ENCODE peak calls at places on chromosomes 4 and X, in nine cellular contexts. One of them, this sample, is unnamed.

GRCh38 chr4:38050560-38051350 is 90.6 kb downstream of the PTTG2 start:
- DNase-seq in HCT116: no peak
- DNase-seq in upper lobe of left lung: no peak
- DNase-seq in mucosa of descending colon: no peak
- DNase-seq in transverse colon: no peak
- DNase-seq in fibroblast of pulmonary artery: peak
- DNase-seq in tibial artery: no peak
- DNase-seq in right atrium auricular region: no peak
- DNase-seq in IMR-90: peak
- DNase-seq in this sample: no peak

GRCh38 chr4:107736924-107737448 is 17.0 kb upstream of the PAPSS1 start:
- DNase-seq in HCT116: peak
- DNase-seq in upper lobe of left lung: no peak
- DNase-seq in mucosa of descending colon: peak
- DNase-seq in transverse colon: peak
- DNase-seq in fibroblast of pulmonary artery: peak
- DNase-seq in tibial artery: no peak
- DNase-seq in right atrium auricular region: no peak
- DNase-seq in IMR-90: peak
- DNase-seq in this sample: peak

GRCh38 chr4:156377036-156377700 is 423.5 kb upstream of the CTSO start:
- DNase-seq in HCT116: no peak
- DNase-seq in upper lobe of left lung: no peak
- DNase-seq in mucosa of descending colon: no peak
- DNase-seq in transverse colon: no peak
- DNase-seq in fibroblast of pulmonary artery: peak
- DNase-seq in tibial artery: no peak
- DNase-seq in right atrium auricular region: no peak
- DNase-seq in IMR-90: peak
- DNase-seq in this sample: no peak

GRCh38 chr4:162117051-162117450 is 46.7 kb downstream of the FSTL5 start:
- DNase-seq in HCT116: no peak
- DNase-seq in upper lobe of left lung: no peak
- DNase-seq in mucosa of descending colon: no peak
- DNase-seq in transverse colon: no peak
- DNase-seq in fibroblast of pulmonary artery: no peak
- DNase-seq in tibial artery: no peak
- DNase-seq in right atrium auricular region: no peak
- DNase-seq in IMR-90: no peak
- DNase-seq in this sample: no peak

GRCh38 chrX:36562986-36563385 is 445.2 kb upstream of the FAM47C start:
- DNase-seq in HCT116: no peak
- DNase-seq in upper lobe of left lung: no peak
- DNase-seq in mucosa of descending colon: no peak
- DNase-seq in transverse colon: no peak
- DNase-seq in fibroblast of pulmonary artery: no peak
- DNase-seq in tibial artery: no peak
- DNase-seq in right atrium auricular region: no peak
- DNase-seq in IMR-90: no peak
- DNase-seq in this sample: no peak

GRCh38 chr4:26081795-26082498 is 167.9 kb downstream of the SMIM20 start:
- DNase-seq in HCT116: peak
- DNase-seq in upper lobe of left lung: no peak
- DNase-seq in mucosa of descending colon: peak
- DNase-seq in transverse colon: no peak
- DNase-seq in fibroblast of pulmonary artery: peak
- DNase-seq in tibial artery: no peak
- DNase-seq in right atrium auricular region: no peak
- DNase-seq in IMR-90: peak
- DNase-seq in this sample: no peak

GRCh38 chrX:134537179-134537945 is 77.4 kb downstream of the HPRT1 start:
- DNase-seq in HCT116: peak
- DNase-seq in upper lobe of left lung: no peak
- DNase-seq in mucosa of descending colon: peak
- DNase-seq in transverse colon: peak
- DNase-seq in fibroblast of pulmonary artery: peak
- DNase-seq in tibial artery: no peak
- DNase-seq in right atrium auricular region: no peak
- DNase-seq in IMR-90: peak
- DNase-seq in this sample: no peak

GRCh38 chrX:125306335-125306866 is 13.3 kb upstream of the TEX13C start:
- DNase-seq in HCT116: no peak
- DNase-seq in upper lobe of left lung: no peak
- DNase-seq in mucosa of descending colon: no peak
- DNase-seq in transverse colon: no peak
- DNase-seq in fibroblast of pulmonary artery: no peak
- DNase-seq in tibial artery: no peak
- DNase-seq in right atrium auricular region: no peak
- DNase-seq in IMR-90: no peak
- DNase-seq in this sample: no peak

GRCh38 chr4:108113229-108113628 is 55.5 kb downstream of the LEF1 start:
- DNase-seq in HCT116: no peak
- DNase-seq in upper lobe of left lung: no peak
- DNase-seq in mucosa of descending colon: no peak
- DNase-seq in transverse colon: no peak
- DNase-seq in fibroblast of pulmonary artery: no peak
- DNase-seq in tibial artery: no peak
- DNase-seq in right atrium auricular region: no peak
- DNase-seq in IMR-90: no peak
- DNase-seq in this sample: no peak

GRCh38 chrX:121858867-121859647 is 811.6 kb downstream of the GLUD2 start:
- DNase-seq in HCT116: no peak
- DNase-seq in upper lobe of left lung: no peak
- DNase-seq in mucosa of descending colon: no peak
- DNase-seq in transverse colon: no peak
- DNase-seq in fibroblast of pulmonary artery: no peak
- DNase-seq in tibial artery: no peak
- DNase-seq in right atrium auricular region: no peak
- DNase-seq in IMR-90: no peak
- DNase-seq in this sample: no peak

GRCh38 chr4:36046026-36046425 is 198.3 kb downstream of the ARAP2 start:
- DNase-seq in HCT116: no peak
- DNase-seq in upper lobe of left lung: no peak
- DNase-seq in mucosa of descending colon: no peak
- DNase-seq in transverse colon: no peak
- DNase-seq in fibroblast of pulmonary artery: no peak
- DNase-seq in tibial artery: no peak
- DNase-seq in right atrium auricular region: no peak
- DNase-seq in IMR-90: no peak
- DNase-seq in this sample: no peak

GRCh38 chrX:123188081-123188480 is 4.0 kb downstream of the GRIA3 start:
- DNase-seq in HCT116: no peak
- DNase-seq in upper lobe of left lung: no peak
- DNase-seq in mucosa of descending colon: no peak
- DNase-seq in transverse colon: no peak
- DNase-seq in fibroblast of pulmonary artery: no peak
- DNase-seq in tibial artery: no peak
- DNase-seq in right atrium auricular region: no peak
- DNase-seq in IMR-90: no peak
- DNase-seq in this sample: no peak

GRCh38 chr4:113049421-113050355 is at the start of gene ANK2:
- DNase-seq in HCT116: no peak
- DNase-seq in upper lobe of left lung: no peak
- DNase-seq in mucosa of descending colon: no peak
- DNase-seq in transverse colon: no peak
- DNase-seq in fibroblast of pulmonary artery: no peak
- DNase-seq in tibial artery: no peak
- DNase-seq in right atrium auricular region: no peak
- DNase-seq in IMR-90: no peak
- DNase-seq in this sample: peak

GRCh38 chr4:102230194-102230593 is 115.1 kb downstream of the SLC39A8 start:
- DNase-seq in HCT116: no peak
- DNase-seq in upper lobe of left lung: no peak
- DNase-seq in mucosa of descending colon: no peak
- DNase-seq in transverse colon: no peak
- DNase-seq in fibroblast of pulmonary artery: no peak
- DNase-seq in tibial artery: no peak
- DNase-seq in right atrium auricular region: no peak
- DNase-seq in IMR-90: no peak
- DNase-seq in this sample: no peak

GRCh38 chr4:166274136-166274761 is 401.2 kb downstream of the TLL1 start:
- DNase-seq in HCT116: no peak
- DNase-seq in upper lobe of left lung: no peak
- DNase-seq in mucosa of descending colon: no peak
- DNase-seq in transverse colon: no peak
- DNase-seq in fibroblast of pulmonary artery: no peak
- DNase-seq in tibial artery: no peak
- DNase-seq in right atrium auricular region: no peak
- DNase-seq in IMR-90: no peak
- DNase-seq in this sample: no peak

GRCh38 chr4:140944539-140944938 is 188.4 kb upstream of the TBC1D9 start:
- DNase-seq in HCT116: no peak
- DNase-seq in upper lobe of left lung: no peak
- DNase-seq in mucosa of descending colon: no peak
- DNase-seq in transverse colon: no peak
- DNase-seq in fibroblast of pulmonary artery: peak
- DNase-seq in tibial artery: no peak
- DNase-seq in right atrium auricular region: no peak
- DNase-seq in IMR-90: peak
- DNase-seq in this sample: no peak

GRCh38 chrX:6708041-6708440 is 173.1 kb upstream of the VCX3A start:
- DNase-seq in HCT116: no peak
- DNase-seq in upper lobe of left lung: no peak
- DNase-seq in mucosa of descending colon: no peak
- DNase-seq in transverse colon: no peak
- DNase-seq in fibroblast of pulmonary artery: no peak
- DNase-seq in tibial artery: no peak
- DNase-seq in right atrium auricular region: no peak
- DNase-seq in IMR-90: no peak
- DNase-seq in this sample: no peak

GRCh38 chr4:8534129-8534528 is 46.1 kb upstream of the GPR78 start:
- DNase-seq in HCT116: peak
- DNase-seq in upper lobe of left lung: peak
- DNase-seq in mucosa of descending colon: peak
- DNase-seq in transverse colon: peak
- DNase-seq in fibroblast of pulmonary artery: peak
- DNase-seq in tibial artery: no peak
- DNase-seq in right atrium auricular region: no peak
- DNase-seq in IMR-90: peak
- DNase-seq in this sample: no peak

GRCh38 chrX:73068467-73069364 is 10.6 kb downstream of the PABPC1L2A start:
- DNase-seq in HCT116: no peak
- DNase-seq in upper lobe of left lung: no peak
- DNase-seq in mucosa of descending colon: no peak
- DNase-seq in transverse colon: no peak
- DNase-seq in fibroblast of pulmonary artery: no peak
- DNase-seq in tibial artery: no peak
- DNase-seq in right atrium auricular region: no peak
- DNase-seq in IMR-90: no peak
- DNase-seq in this sample: no peak

GRCh38 chr4:36676139-36677050 is 395.0 kb downstream of the DTHD1 start:
- DNase-seq in HCT116: no peak
- DNase-seq in upper lobe of left lung: no peak
- DNase-seq in mucosa of descending colon: no peak
- DNase-seq in transverse colon: no peak
- DNase-seq in fibroblast of pulmonary artery: peak
- DNase-seq in tibial artery: no peak
- DNase-seq in right atrium auricular region: no peak
- DNase-seq in IMR-90: no peak
- DNase-seq in this sample: no peak

GRCh38 chr4:151173751-151174325 is 74.4 kb downstream of the RPS3A start:
- DNase-seq in HCT116: no peak
- DNase-seq in upper lobe of left lung: no peak
- DNase-seq in mucosa of descending colon: no peak
- DNase-seq in transverse colon: peak
- DNase-seq in fibroblast of pulmonary artery: peak
- DNase-seq in tibial artery: peak
- DNase-seq in right atrium auricular region: no peak
- DNase-seq in IMR-90: peak
- DNase-seq in this sample: no peak

GRCh38 chrX:40864972-40865371 is 129.6 kb upstream of the MED14 start:
- DNase-seq in HCT116: no peak
- DNase-seq in upper lobe of left lung: no peak
- DNase-seq in mucosa of descending colon: no peak
- DNase-seq in transverse colon: no peak
- DNase-seq in fibroblast of pulmonary artery: peak
- DNase-seq in tibial artery: no peak
- DNase-seq in right atrium auricular region: no peak
- DNase-seq in IMR-90: peak
- DNase-seq in this sample: no peak

GRCh38 chr4:169152899-169153298 is 117.9 kb downstream of the SH3RF1 start:
- DNase-seq in HCT116: no peak
- DNase-seq in upper lobe of left lung: no peak
- DNase-seq in mucosa of descending colon: no peak
- DNase-seq in transverse colon: no peak
- DNase-seq in fibroblast of pulmonary artery: no peak
- DNase-seq in tibial artery: no peak
- DNase-seq in right atrium auricular region: no peak
- DNase-seq in IMR-90: no peak
- DNase-seq in this sample: no peak
- TF ChIP-seq CTCF in HCT116: peak
- TF ChIP-seq CTCF in upper lobe of left lung: no peak
- TF ChIP-seq CTCF in mucosa of descending colon: no peak
- TF ChIP-seq CTCF in transverse colon: no peak
- TF ChIP-seq CTCF in fibroblast of pulmonary artery: peak
- TF ChIP-seq CTCF in tibial artery: no peak
- TF ChIP-seq CTCF in right atrium auricular region: no peak
- TF ChIP-seq CTCF in IMR-90: no peak
- TF ChIP-seq CTCF in this sample: no peak

DNA sequence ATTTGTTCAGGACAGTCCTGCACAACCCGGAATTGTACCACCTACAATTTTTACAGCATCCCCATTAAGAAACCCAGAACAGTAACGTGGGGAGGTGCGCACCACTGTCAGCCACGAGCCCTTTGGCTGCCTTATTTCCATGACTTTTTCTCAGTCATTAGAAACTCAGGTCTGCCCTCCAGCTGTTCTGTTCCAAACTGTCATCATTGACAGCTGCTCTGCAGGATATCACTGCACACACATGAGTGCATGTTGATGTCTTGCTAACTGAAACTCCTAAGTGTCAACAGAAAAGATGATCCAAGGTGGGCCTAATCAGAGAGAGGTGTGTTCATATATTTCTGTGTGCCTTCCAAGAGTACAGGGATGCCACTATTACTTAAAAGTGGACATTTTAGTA is 123.4 kb downstream of the PARM1 start:
- DNase-seq in HCT116: no peak
- DNase-seq in upper lobe of left lung: no peak
- DNase-seq in mucosa of descending colon: no peak
- DNase-seq in transverse colon: no peak
- DNase-seq in fibroblast of pulmonary artery: no peak
- DNase-seq in tibial artery: no peak
- DNase-seq in right atrium auricular region: no peak
- DNase-seq in IMR-90: no peak
- DNase-seq in this sample: no peak
- TF ChIP-seq CTCF in HCT116: no peak
- TF ChIP-seq CTCF in upper lobe of left lung: no peak
- TF ChIP-seq CTCF in mucosa of descending colon: no peak
- TF ChIP-seq CTCF in transverse colon: no peak
- TF ChIP-seq CTCF in fibroblast of pulmonary artery: no peak
- TF ChIP-seq CTCF in tibial artery: no peak
- TF ChIP-seq CTCF in right atrium auricular region: peak
- TF ChIP-seq CTCF in IMR-90: no peak
- TF ChIP-seq CTCF in this sample: no peak

GRCh38 chrX:106220177-106220576 is 52.1 kb downstream of the PWWP3B start:
- DNase-seq in HCT116: no peak
- DNase-seq in upper lobe of left lung: no peak
- DNase-seq in mucosa of descending colon: peak
- DNase-seq in transverse colon: no peak
- DNase-seq in fibroblast of pulmonary artery: peak
- DNase-seq in tibial artery: no peak
- DNase-seq in right atrium auricular region: no peak
- DNase-seq in IMR-90: no peak
- DNase-seq in this sample: no peak
- TF ChIP-seq CTCF in HCT116: peak
- TF ChIP-seq CTCF in upper lobe of left lung: no peak
- TF ChIP-seq CTCF in mucosa of descending colon: no peak
- TF ChIP-seq CTCF in transverse colon: no peak
- TF ChIP-seq CTCF in fibroblast of pulmonary artery: peak
- TF ChIP-seq CTCF in tibial artery: no peak
- TF ChIP-seq CTCF in right atrium auricular region: peak
- TF ChIP-seq CTCF in IMR-90: no peak
- TF ChIP-seq CTCF in this sample: no peak

GRCh38 chr4:39061450-39061849 is 582 bp upstream of the KLHL5 start:
- DNase-seq in HCT116: no peak
- DNase-seq in upper lobe of left lung: no peak
- DNase-seq in mucosa of descending colon: no peak
- DNase-seq in transverse colon: no peak
- DNase-seq in fibroblast of pulmonary artery: no peak
- DNase-seq in tibial artery: no peak
- DNase-seq in right atrium auricular region: no peak
- DNase-seq in IMR-90: no peak
- DNase-seq in this sample: no peak
- TF ChIP-seq CTCF in HCT116: no peak
- TF ChIP-seq CTCF in upper lobe of left lung: no peak
- TF ChIP-seq CTCF in mucosa of descending colon: no peak
- TF ChIP-seq CTCF in transverse colon: no peak
- TF ChIP-seq CTCF in fibroblast of pulmonary artery: peak
- TF ChIP-seq CTCF in tibial artery: no peak
- TF ChIP-seq CTCF in right atrium auricular region: no peak
- TF ChIP-seq CTCF in IMR-90: no peak
- TF ChIP-seq CTCF in this sample: no peak